ENCODE peak calls at places on chromosomes 13 and 19, in six cellular contexts. X is GM12878, H is HepG2, N is A549, A is K562, Y is upper lobe of left lung. P is an unnamed sample.

GRCh38 chr13:32734511-32734910 is 148.3 kb downstream of the PDS5B start:
- ATAC-seq in N (no peak), A (peak), X (no peak), Y (no peak), H (no peak), P (no peak)

GRCh38 chr19:5023128-5023571 is 54.2 kb downstream of the KDM4B start:
- ATAC-seq in H (no peak), N (no peak), Y (no peak), X (no peak), A (no peak), P (peak)

GRCh38 chr13:44410328-44410859 is 36.8 kb downstream of the SERP2 start:
- ATAC-seq in X (no peak), Y (no peak), H (peak), N (no peak), A (peak), P (no peak)

GRCh38 chr19:16190198-16190597 is 5.0 kb downstream of the FAM32A start:
- ATAC-seq in N (no peak), X (no peak), Y (no peak), A (no peak), H (no peak), P (no peak)

GRCh38 chr19:10070730-10071446 is 15.2 kb upstream of the SHFL start:
- ATAC-seq in A (peak), N (no peak), Y (no peak), X (no peak), H (peak), P (no peak)

GRCh38 chr13:113049521-113049941 is 56.1 kb upstream of the F7 start:
- ATAC-seq in Y (no peak), H (no peak), X (no peak), A (no peak), N (no peak), P (peak)

GRCh38 chr13:91383836-91384235 is 14.6 kb upstream of the GPC5 start:
- ATAC-seq in Y (no peak), X (no peak), H (no peak), A (no peak), N (no peak), P (no peak)

GRCh38 chr19:7738023-7738422 is 6.1 kb upstream of the CLEC4G start:
- ATAC-seq in N (no peak), Y (no peak), H (no peak), X (no peak), A (no peak), P (no peak)

GRCh38 chr19:3743486-3743885 is 18.0 kb downstream of the APBA3 start:
- ATAC-seq in X (peak), N (peak), H (peak), A (peak), Y (no peak), P (no peak)

GRCh38 chr19:38989066-38989605 is 13.6 kb upstream of the FBXO17 start:
- ATAC-seq in Y (no peak), X (peak), H (peak), A (peak), N (peak), P (no peak)

GRCh38 chr13:34256236-34256635 is 438.3 kb downstream of the RFC3 start:
- ATAC-seq in A (no peak), H (no peak), X (no peak), Y (peak), N (no peak), P (no peak)

GRCh38 chr13:112785419-112785856 is 95.6 kb downstream of the ATP11A start:
- ATAC-seq in Y (no peak), A (no peak), H (no peak), N (no peak), X (no peak), P (no peak)

GRCh38 chr19:50861025-50861424 is 6.3 kb downstream of the KLK3 start:
- ATAC-seq in X (no peak), H (no peak), N (no peak), Y (no peak), A (no peak), P (no peak)

GRCh38 chr19:45027371-45027770 is 11.5 kb upstream of the CLASRP start:
- ATAC-seq in X (peak), N (peak), H (peak), A (peak), Y (no peak), P (no peak)

GRCh38 chr19:7748756-7749155 is 1.4 kb upstream of the CD209 start:
- ATAC-seq in X (peak), Y (no peak), N (peak), H (peak), A (peak), P (no peak)

GRCh38 chr13:27183561-27184147 is 12.0 kb upstream of the USP12 start:
- ATAC-seq in N (peak), Y (peak), X (no peak), H (peak), A (peak), P (no peak)

GRCh38 chr13:39197645-39198007 is 159.4 kb downstream of the NHLRC3 start:
- ATAC-seq in A (no peak), H (no peak), N (no peak), X (peak), Y (no peak), P (peak)

GRCh38 chr13:48500652-48501197 is 32.2 kb downstream of the RCBTB2 start:
- ATAC-seq in A (no peak), Y (peak), X (peak), N (peak), H (peak), P (peak)

GRCh38 chr13:112810608-112811007 is 120.8 kb downstream of the ATP11A start:
- ATAC-seq in A (no peak), N (no peak), X (no peak), Y (no peak), H (no peak), P (no peak)

GRCh38 chr19:50823389-50824042 is at the start of gene KLK1:
- ATAC-seq in X (no peak), H (no peak), N (no peak), Y (peak), A (peak), P (no peak)

GRCh38 chr13:111992911-111993310 is 74.0 kb upstream of the SOX1 start:
- ATAC-seq in H (no peak), X (no peak), A (no peak), Y (no peak), N (no peak), P (no peak)

GRCh38 chr13:46643165-46643777 is 90.3 kb downstream of the LRCH1 start:
- ATAC-seq in X (no peak), N (no peak), Y (no peak), A (no peak), H (peak), P (no peak)

GRCh38 chr13:93740334-93740733 is 513.7 kb downstream of the GPC6 start:
- ATAC-seq in H (no peak), X (no peak), N (no peak), Y (no peak), A (no peak), P (no peak)

GRCh38 chr19:51018745-51019543 is 565 bp downstream of the KLK10 start:
- ATAC-seq in Y (peak), X (no peak), H (peak), N (peak), A (no peak), P (no peak)

GRCh38 chr19:6590458-6591319 is at the start of gene CD70:
- ATAC-seq in A (no peak), H (no peak), N (peak), X (peak), Y (peak), P (peak)

GRCh38 chr13:59236979-59237378 is 926.7 kb downstream of the DIAPH3 start:
- ATAC-seq in A (no peak), N (no peak), X (no peak), Y (no peak), H (no peak), P (no peak)

GRCh38 chr13:111247552-111247951 is 72.9 kb upstream of the TEX29 start:
- ATAC-seq in A (no peak), N (no peak), X (no peak), H (no peak), Y (no peak), P (peak)

GRCh38 chr19:47280183-47280797 is 5.6 kb downstream of the INAFM1 start:
- ATAC-seq in N (peak), A (peak), Y (no peak), X (peak), H (peak), P (no peak)

DNA sequence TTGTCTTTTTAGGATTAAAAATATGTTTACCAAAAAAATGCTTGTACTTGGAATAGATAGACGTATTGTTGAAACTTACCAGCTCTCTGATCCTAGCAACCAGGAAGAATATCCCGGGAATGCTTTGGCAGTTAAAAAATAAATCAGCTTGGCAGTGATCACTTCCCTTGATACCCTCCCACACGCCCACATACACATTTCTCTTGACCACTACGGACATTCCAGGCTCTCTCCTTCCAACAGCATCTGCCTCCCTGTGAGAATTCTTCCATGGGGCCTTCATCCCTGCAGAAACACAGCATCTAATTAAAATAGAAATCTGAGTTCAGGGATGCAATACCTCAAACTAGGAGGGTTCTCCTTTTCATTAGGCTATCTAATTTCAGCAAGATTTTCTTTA is 57.9 kb downstream of the THSD1 start:
- ATAC-seq in A (no peak), X (no peak), N (no peak), H (no peak), Y (peak), P (no peak)
- TF ChIP-seq EP300 in A (no peak), X (no peak), N (no peak), H (no peak), Y (no peak), P (no peak)

DNA sequence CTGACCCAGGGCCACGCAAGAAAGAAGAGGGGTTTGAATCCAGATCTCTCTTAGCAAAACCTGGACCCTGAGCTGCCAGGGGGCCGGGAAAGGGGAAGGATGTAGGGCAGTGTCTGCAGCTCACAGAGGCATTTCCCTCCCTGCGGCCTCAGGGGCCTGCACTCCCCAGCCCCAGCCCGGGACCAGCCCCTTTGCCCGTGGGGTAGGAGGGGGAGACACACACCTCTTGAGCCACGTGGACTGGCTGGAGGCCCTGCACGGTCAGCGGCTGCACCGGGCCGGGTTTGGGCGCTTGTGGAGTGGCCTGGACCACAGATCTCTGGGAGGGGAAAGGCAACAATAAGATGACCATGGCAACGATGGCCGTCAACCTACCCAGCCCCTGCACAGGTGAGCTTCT is 26.9 kb downstream of the RFX1 start:
- ATAC-seq in N (no peak), A (no peak), X (no peak), Y (peak), H (no peak), P (peak)
- H3K4me3 ChIP-seq in N (no peak), A (no peak), X (no peak), Y (peak), H (no peak), P (peak)

GRCh38 chr13:20526664-20527063 is 1.0 kb upstream of the CRYL1 start:
- ATAC-seq in H (peak), X (no peak), N (no peak), Y (no peak), A (no peak), P (no peak)
- TF ChIP-seq EP300 in H (no peak), X (no peak), N (no peak), Y (no peak), A (no peak), P (no peak)

GRCh38 chr19:40776966-40777794 is 867 bp upstream of the RAB4B start:
- ATAC-seq in Y (peak), A (peak), N (peak), H (peak), X (peak), P (peak)

GRCh38 chr19:40777795-40778044 is 327 bp upstream of the RAB4B start:
- ATAC-seq in Y (no peak), N (peak), X (no peak), A (no peak), H (no peak), P (no peak)

GRCh38 chr19:40774916-40775631 is at the start of gene MIA:
- ATAC-seq in H (no peak), N (no peak), A (no peak), X (no peak), Y (no peak), P (no peak)

GRCh38 chr19:40776364-40776763 is 1.0 kb downstream of the MIA start:
- ATAC-seq in N (no peak), Y (no peak), H (no peak), A (no peak), X (no peak), P (no peak)

GRCh38 chr19:40775632-40776022 is 306 bp downstream of the MIA start:
- ATAC-seq in H (no peak), X (no peak), N (no peak), Y (no peak), A (no peak), P (no peak)
- H3K4me3 ChIP-seq in H (no peak), X (no peak), N (no peak), Y (no peak), A (no peak), P (peak)

DNA sequence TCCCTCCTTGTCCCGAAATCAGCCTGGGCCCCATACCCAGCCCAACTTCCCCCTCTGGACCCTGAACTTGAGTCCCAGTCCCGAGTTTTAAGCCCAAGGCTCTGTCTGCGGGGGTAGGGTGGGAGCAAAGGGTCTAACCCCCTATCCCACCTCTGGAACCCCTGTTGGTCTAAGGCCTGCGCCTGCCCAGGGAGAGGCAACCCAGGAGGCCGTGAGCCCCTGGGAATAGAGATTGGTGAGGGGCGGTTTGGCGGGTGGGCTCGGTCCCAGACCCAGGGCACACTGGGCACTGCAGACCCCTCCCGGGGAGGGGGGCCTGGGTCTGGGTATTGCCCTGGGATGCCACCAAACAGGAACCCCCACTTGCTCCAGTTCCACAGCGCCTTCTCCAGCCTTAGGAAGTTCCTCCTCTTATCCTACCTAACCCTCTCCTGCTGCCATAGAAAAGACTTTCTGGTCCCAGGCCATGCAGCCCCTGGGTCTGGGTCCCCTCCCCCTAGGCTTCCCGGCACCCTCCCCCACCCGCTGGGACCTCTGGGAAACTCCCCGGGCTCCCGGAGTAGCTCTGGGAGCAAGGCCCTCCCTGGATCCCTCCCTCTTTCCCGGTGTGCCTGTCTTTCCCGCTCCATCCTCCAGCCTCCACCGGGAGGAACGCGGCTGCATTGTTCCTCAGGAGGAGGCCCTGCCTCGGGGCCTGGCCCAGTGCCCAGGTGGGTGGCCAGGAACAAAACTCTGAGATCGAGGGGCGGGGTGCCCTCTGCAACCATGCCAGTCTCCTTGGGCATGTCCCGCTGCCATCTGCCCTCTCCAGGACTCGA is 33.6 kb upstream of the NANOS3 start:
- ATAC-seq in H (no peak), N (peak), A (no peak), X (no peak), Y (no peak), P (no peak)
- TF ChIP-seq EP300 in H (no peak), N (no peak), A (no peak), X (no peak), Y (peak), P (no peak)

GRCh38 chr19:2269244-2270156 is 12.5 kb downstream of the PEAK3 start:
- ATAC-seq in Y (peak), A (peak), H (peak), X (peak), N (peak), P (peak)

GRCh38 chr19:2273356-2274184 is 8.4 kb downstream of the PEAK3 start:
- ATAC-seq in N (peak), X (peak), H (peak), A (peak), Y (peak), P (peak)

GRCh38 chr19:2270157-2270571 is 11.8 kb downstream of the PEAK3 start:
- ATAC-seq in H (no peak), N (no peak), X (no peak), Y (peak), A (peak), P (no peak)

GRCh38 chr19:2270572-2271515 is 11.1 kb downstream of the PEAK3 start:
- ATAC-seq in N (peak), A (peak), H (peak), X (peak), Y (peak), P (peak)

DNA sequence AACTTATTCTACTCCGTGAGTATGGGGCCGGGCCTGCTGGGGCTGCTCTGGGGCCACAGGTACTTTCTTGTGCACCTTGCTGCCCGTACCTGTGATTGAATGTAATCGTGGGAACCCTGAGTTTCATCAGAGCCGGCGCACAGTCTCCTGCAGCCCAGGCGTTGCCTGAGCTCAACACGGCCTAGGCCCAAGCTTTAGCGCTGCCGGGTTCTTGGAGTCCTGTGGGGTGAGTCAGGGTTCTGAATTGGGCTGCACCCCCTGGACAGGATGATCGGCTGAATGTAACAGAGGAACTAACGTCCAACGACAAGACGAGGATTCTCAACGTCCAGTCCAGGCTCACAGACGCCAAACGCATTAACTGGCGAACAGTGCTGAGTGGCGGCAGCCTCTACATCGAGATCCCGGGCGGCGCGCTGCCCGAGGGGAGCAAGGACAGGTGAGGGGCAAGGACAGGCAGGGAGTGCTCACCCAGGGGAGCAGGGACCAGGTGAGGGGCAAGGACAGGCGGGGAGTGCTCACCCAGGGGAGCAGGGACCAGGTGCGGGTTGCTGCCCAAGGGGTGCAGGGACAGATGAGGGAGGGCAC is 10.4 kb downstream of the PEAK3 start:
- ATAC-seq in H (no peak), X (no peak), N (no peak), Y (no peak), A (no peak), P (no peak)
- H3K4me3 ChIP-seq in H (peak), X (peak), N (peak), Y (peak), A (peak), P (peak)

P was measured in gastroesophageal sphincter.